ENCODE peak calls at places on chromosomes 11 and 22, in nine cellular contexts. T is GM20000, E is AG10803, S is GM12864, Q is MM.1S, K is psoas muscle, P is HFFc6, A is heart left ventricle, R is body of pancreas. Y is an unnamed sample.

GRCh38 chr11:75350743-75351540 is 519 bp downstream of the ARRB1 start:
- DNase-seq in T (peak), E (peak), S (no peak), Q (no peak), K (peak), P (no peak), A (peak), R (peak), Y (no peak)

GRCh38 chr22:42345458-42345857 is 75.0 kb upstream of the TCF20 start:
- DNase-seq in T (no peak), E (no peak), S (no peak), Q (no peak), K (no peak), P (no peak), A (no peak), R (no peak), Y (no peak)

GRCh38 chr22:48753752-48754517 is 1073.7 kb downstream of the BRD1 start:
- DNase-seq in T (no peak), E (no peak), S (no peak), Q (no peak), K (no peak), P (no peak), A (no peak), R (no peak), Y (no peak)

GRCh38 chr11:34680918-34681554 is 60.1 kb downstream of the EHF start:
- DNase-seq in T (no peak), E (peak), S (no peak), Q (peak), K (no peak), P (peak), A (no peak), R (peak), Y (no peak)

GRCh38 chr11:31419669-31420068 is 50.0 kb downstream of the DNAJC24 start:
- DNase-seq in T (no peak), E (no peak), S (no peak), Q (no peak), K (no peak), P (no peak), A (no peak), R (no peak), Y (no peak)

GRCh38 chr11:95596011-95596489 is 193.5 kb downstream of the FAM76B start:
- DNase-seq in T (no peak), E (peak), S (no peak), Q (no peak), K (no peak), P (no peak), A (no peak), R (no peak), Y (no peak)

GRCh38 chr11:70420008-70420464 is 21.7 kb downstream of the CTTN start:
- DNase-seq in T (no peak), E (no peak), S (no peak), Q (no peak), K (no peak), P (no peak), A (peak), R (no peak), Y (no peak)

GRCh38 chr22:49349841-49350381 is 477.8 kb downstream of the BRD1 start:
- DNase-seq in T (no peak), E (no peak), S (no peak), Q (no peak), K (no peak), P (no peak), A (no peak), R (no peak), Y (no peak)

GRCh38 chr11:130181295-130182272 is 22.0 kb downstream of the ST14 start:
- DNase-seq in T (peak), E (peak), S (no peak), Q (peak), K (no peak), P (peak), A (no peak), R (peak), Y (no peak)

GRCh38 chr22:29206372-29207230 is 905 bp downstream of the EMID1 start:
- DNase-seq in T (no peak), E (no peak), S (no peak), Q (no peak), K (no peak), P (no peak), A (no peak), R (no peak), Y (no peak)

GRCh38 chr11:32312865-32313403 is 122.4 kb downstream of the WT1 start:
- DNase-seq in T (peak), E (peak), S (no peak), Q (peak), K (no peak), P (peak), A (peak), R (peak), Y (peak)

GRCh38 chr11:45927332-45927683 is 4.9 kb downstream of the LARGE2 start:
- DNase-seq in T (peak), E (no peak), S (no peak), Q (no peak), K (no peak), P (no peak), A (no peak), R (no peak), Y (peak)

GRCh38 chr11:80916180-80916811 is 1475.5 kb upstream of the TENM4 start:
- DNase-seq in T (no peak), E (no peak), S (no peak), Q (no peak), K (no peak), P (no peak), A (no peak), R (no peak), Y (no peak)

GRCh38 chr11:45262900-45263299 is 23.2 kb downstream of the SYT13 start:
- DNase-seq in T (no peak), E (no peak), S (no peak), Q (no peak), K (no peak), P (no peak), A (no peak), R (peak), Y (no peak)

GRCh38 chr11:70423523-70424505 is 25.5 kb downstream of the CTTN start:
- DNase-seq in T (peak), E (peak), S (no peak), Q (no peak), K (no peak), P (peak), A (no peak), R (peak), Y (peak)

GRCh38 chr22:42608481-42609361 is 6.0 kb downstream of the POLDIP3 start:
- DNase-seq in T (no peak), E (peak), S (no peak), Q (no peak), K (no peak), P (peak), A (peak), R (no peak), Y (no peak)

GRCh38 chr11:116580828-116581227 is 192.0 kb downstream of the BUD13 start:
- DNase-seq in T (no peak), E (no peak), S (no peak), Q (no peak), K (no peak), P (no peak), A (no peak), R (no peak), Y (no peak)

GRCh38 chr22:38941488-38941987 is 15.9 kb upstream of the APOBEC3A start:
- DNase-seq in T (peak), E (no peak), S (peak), Q (peak), K (no peak), P (no peak), A (no peak), R (peak), Y (peak)

GRCh38 chr22:25172153-25172552 is 27.5 kb upstream of the CRYBB3 start:
- DNase-seq in T (peak), E (no peak), S (no peak), Q (no peak), K (no peak), P (no peak), A (no peak), R (peak), Y (peak)

GRCh38 chr11:119306373-119306890 is 10.5 kb downstream of the MCAM start:
- DNase-seq in T (no peak), E (peak), S (no peak), Q (no peak), K (peak), P (no peak), A (no peak), R (no peak), Y (no peak)

GRCh38 chr11:67240575-67241389 is 25.5 kb upstream of the GRK2 start:
- DNase-seq in T (peak), E (peak), S (peak), Q (peak), K (peak), P (peak), A (peak), R (peak), Y (peak)

GRCh38 chr22:28560005-28560742 is 119.5 kb downstream of the TTC28 start:
- DNase-seq in T (no peak), E (peak), S (no peak), Q (no peak), K (no peak), P (peak), A (no peak), R (peak), Y (no peak)

GRCh38 chr11:117761993-117762392 is 35.0 kb downstream of the DSCAML1 start:
- DNase-seq in T (no peak), E (no peak), S (no peak), Q (no peak), K (no peak), P (no peak), A (no peak), R (no peak), Y (no peak)

GRCh38 chr11:120339394-120339890 is 3.2 kb downstream of the ARHGEF12 start:
- DNase-seq in T (no peak), E (peak), S (no peak), Q (peak), K (no peak), P (peak), A (peak), R (peak), Y (no peak)

GRCh38 chr11:20213790-20214189 is 53.5 kb upstream of the DBX1 start:
- DNase-seq in T (no peak), E (no peak), S (no peak), Q (peak), K (no peak), P (no peak), A (no peak), R (no peak), Y (no peak)

GRCh38 chr11:100612766-100613165 is 74.3 kb upstream of the ARHGAP42 start:
- DNase-seq in T (peak), E (no peak), S (no peak), Q (peak), K (no peak), P (no peak), A (no peak), R (no peak), Y (peak)

GRCh38 chr11:128936546-128937275 is 6.0 kb downstream of the TP53AIP1 start:
- DNase-seq in T (no peak), E (no peak), S (no peak), Q (no peak), K (no peak), P (no peak), A (no peak), R (no peak), Y (no peak)

GRCh38 chr22:17864398-17865182 is 90.3 kb upstream of the BID start:
- DNase-seq in T (no peak), E (no peak), S (no peak), Q (no peak), K (no peak), P (no peak), A (no peak), R (no peak), Y (no peak)

GRCh38 chr11:74926304-74927030 is 22.4 kb downstream of the XRRA1 start:
- DNase-seq in T (no peak), E (peak), S (no peak), Q (no peak), K (no peak), P (peak), A (no peak), R (no peak), Y (no peak)

GRCh38 chr11:62705401-62705800 is 1.8 kb downstream of the BSCL2 start:
- DNase-seq in T (no peak), E (no peak), S (no peak), Q (no peak), K (no peak), P (no peak), A (no peak), R (peak), Y (no peak)

GRCh38 chr22:49824185-49824925 is 3.3 kb downstream of the BRD1 start:
- DNase-seq in T (peak), E (no peak), S (no peak), Q (no peak), K (no peak), P (no peak), A (no peak), R (no peak), Y (no peak)

DNA sequence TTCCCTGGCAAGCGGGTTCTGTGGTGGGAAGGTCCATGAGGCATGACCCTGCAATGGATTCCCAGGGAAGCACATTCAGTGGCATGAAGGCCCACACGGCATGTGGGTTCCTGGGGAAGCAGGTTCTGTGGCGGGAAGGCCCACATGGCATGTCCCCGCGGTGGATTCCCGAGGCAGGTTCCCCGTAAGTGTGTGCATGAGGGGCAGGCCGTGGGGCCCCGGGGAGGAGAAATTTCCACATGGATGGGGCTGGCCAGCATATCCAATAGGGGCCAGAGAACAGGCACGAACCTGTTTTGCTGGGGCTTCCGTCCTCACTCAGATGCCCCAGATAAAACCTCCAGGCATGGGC is 83.7 kb downstream of the PHF21B start:
- DNase-seq in T (no peak), E (no peak), S (no peak), Q (no peak), K (no peak), P (no peak), A (no peak), R (no peak), Y (no peak)
- TF ChIP-seq CTCF in T (no peak), E (no peak), S (no peak), Q (no peak), K (no peak), P (no peak), A (no peak), R (no peak), Y (no peak)

GRCh38 chr11:55707029-55707428 is 45.0 kb downstream of the OR4C6 start:
- DNase-seq in T (peak), E (peak), S (no peak), Q (peak), K (no peak), P (peak), A (no peak), R (no peak), Y (peak)
- TF ChIP-seq CTCF in T (peak), E (peak), S (peak), Q (peak), K (peak), P (peak), A (peak), R (peak), Y (peak)

DNA sequence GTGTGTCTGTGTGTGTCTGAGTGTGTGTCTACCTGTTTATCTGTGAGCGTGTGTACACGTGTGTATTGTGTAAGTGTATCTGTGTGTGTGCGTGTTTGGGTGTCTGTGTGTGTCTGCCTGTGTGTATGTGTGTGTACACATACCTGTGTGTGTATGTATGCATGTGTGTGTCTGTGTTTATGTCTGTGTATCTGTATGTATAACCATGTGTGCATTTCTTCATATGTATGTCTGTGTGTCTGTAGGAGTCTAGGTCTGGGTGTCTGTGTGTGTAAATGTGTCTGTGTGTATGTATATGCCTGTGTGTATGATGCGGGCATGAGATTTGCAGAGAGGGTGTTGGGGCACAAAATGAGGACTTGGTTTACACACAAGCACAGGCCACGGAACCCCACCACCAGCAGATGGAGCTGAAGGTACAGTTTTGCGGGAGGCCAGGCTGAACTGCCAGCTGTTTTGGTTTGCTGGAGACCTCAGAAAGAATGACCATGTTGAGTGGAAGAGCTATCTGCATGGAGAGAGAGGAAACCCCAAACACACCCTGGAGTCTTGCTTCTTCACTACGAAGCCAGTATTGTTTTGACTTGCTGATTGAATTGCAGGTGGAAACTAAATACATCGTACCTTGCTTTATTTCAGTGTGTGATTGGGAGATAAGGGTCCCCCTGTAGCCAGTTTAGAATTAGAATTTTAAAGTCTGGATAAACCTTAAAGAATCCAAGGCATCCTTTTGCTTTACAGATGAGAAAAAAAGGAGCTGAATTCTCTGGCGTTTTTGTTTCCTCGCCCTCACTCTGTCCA is 497.2 kb downstream of the NTM start:
- DNase-seq in T (peak), E (peak), S (peak), Q (peak), K (peak), P (peak), A (peak), R (peak), Y (peak)
- TF ChIP-seq CTCF in T (peak), E (peak), S (peak), Q (peak), K (peak), P (peak), A (peak), R (peak), Y (peak)

GRCh38 chr11:124197999-124198398 is 14.9 kb downstream of the OR10D3 start:
- DNase-seq in T (no peak), E (no peak), S (no peak), Q (no peak), K (no peak), P (no peak), A (no peak), R (no peak), Y (no peak)

GRCh38 chr11:124193221-124193945 is 10.2 kb downstream of the OR10D3 start:
- DNase-seq in T (no peak), E (no peak), S (no peak), Q (no peak), K (no peak), P (no peak), A (no peak), R (no peak), Y (no peak)

GRCh38 chr11:124194283-124194682 is 11.1 kb downstream of the OR10D3 start:
- DNase-seq in T (no peak), E (no peak), S (no peak), Q (no peak), K (no peak), P (no peak), A (no peak), R (no peak), Y (no peak)

GRCh38 chr11:124194696-124195418 is 11.7 kb downstream of the OR10D3 start:
- DNase-seq in T (peak), E (peak), S (peak), Q (peak), K (no peak), P (peak), A (no peak), R (peak), Y (peak)

DNA sequence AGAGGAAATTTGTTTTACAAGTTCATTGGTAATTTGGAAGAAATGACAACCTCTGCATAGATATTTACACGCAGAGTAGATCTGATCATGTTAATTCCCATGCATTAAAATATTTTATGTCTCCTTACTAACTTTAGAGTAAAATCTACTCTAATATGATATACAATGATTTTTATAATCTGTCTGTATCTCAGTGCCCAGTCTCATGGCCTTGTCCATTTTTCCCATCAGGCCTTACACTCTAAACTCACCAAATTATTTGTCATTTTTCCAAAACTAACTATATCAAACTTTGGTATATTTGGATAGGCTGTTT is 12.2 kb downstream of the OR10D3 start:
- DNase-seq in T (no peak), E (no peak), S (no peak), Q (no peak), K (no peak), P (no peak), A (no peak), R (no peak), Y (no peak)
- TF ChIP-seq CTCF in T (no peak), E (no peak), S (no peak), Q (no peak), K (no peak), P (no peak), A (no peak), R (no peak), Y (no peak)

Y was measured in GM13977.